ENCODE peak calls at places on chromosomes 3 and 15, in ten cellular contexts. M, R, U, S, E, C, A, D, X and V are unnamed samples.

GRCh38 chr3:139917226-139917785 is 17.7 kb upstream of the CLSTN2 start:
- DNase-seq in X (no peak), U (no peak), S (no peak), M (no peak), R (no peak), D (no peak), A (no peak), E (no peak), C (no peak), V (no peak)

GRCh38 chr3:116442331-116443021 is 2.8 kb downstream of the LSAMP start:
- DNase-seq in S (no peak), A (no peak), C (no peak), E (no peak), D (no peak), R (no peak), M (no peak), X (no peak), U (no peak), V (no peak)

GRCh38 chr15:78024141-78024567 is 53.4 kb downstream of the TBC1D2B start:
- DNase-seq in X (no peak), R (no peak), M (no peak), U (no peak), S (no peak), E (peak), D (no peak), A (no peak), C (peak), V (no peak)

GRCh38 chr3:38002291-38002876 is 11.8 kb downstream of the VILL start:
- DNase-seq in R (no peak), A (no peak), U (no peak), C (peak), E (no peak), M (no peak), D (peak), X (no peak), S (no peak), V (no peak)

GRCh38 chr3:15812183-15812582 is 14.4 kb upstream of the ANKRD28 start:
- DNase-seq in R (peak), X (peak), A (no peak), E (no peak), M (no peak), U (peak), D (no peak), S (no peak), C (no peak), V (no peak)

GRCh38 chr15:70245932-70246622 is 148.4 kb upstream of the TLE3 start:
- DNase-seq in A (no peak), C (no peak), E (no peak), U (peak), M (no peak), X (no peak), D (peak), S (no peak), R (peak), V (peak)

GRCh38 chr15:81000144-81000625 is 538 bp upstream of the TLNRD1 start:
- DNase-seq in S (no peak), R (no peak), C (no peak), E (no peak), U (peak), M (peak), D (no peak), X (no peak), A (no peak), V (no peak)

GRCh38 chr3:65507446-65507845 is 531.3 kb downstream of the MAGI1 start:
- DNase-seq in A (no peak), M (no peak), E (no peak), X (no peak), C (no peak), U (no peak), S (no peak), R (peak), D (no peak), V (no peak)

GRCh38 chr15:80026310-80026709 is 33.2 kb upstream of the ZFAND6 start:
- DNase-seq in A (no peak), M (no peak), S (no peak), U (no peak), D (no peak), C (no peak), E (no peak), X (no peak), R (no peak), V (no peak)

GRCh38 chr15:90934256-90934948 is 683 bp upstream of the UNC45A start:
- DNase-seq in R (peak), E (peak), X (peak), M (peak), U (peak), C (peak), S (peak), A (peak), D (peak), V (peak)

GRCh38 chr3:85170646-85171045 is 211.9 kb downstream of the CADM2 start:
- DNase-seq in S (no peak), M (no peak), X (no peak), A (no peak), U (no peak), R (no peak), E (no peak), D (no peak), C (no peak), V (no peak)

GRCh38 chr3:184259396-184259877 is 1.9 kb downstream of the CAMK2N2 start:
- DNase-seq in S (no peak), X (no peak), U (no peak), D (no peak), M (no peak), A (no peak), C (no peak), R (no peak), E (no peak), V (no peak)

GRCh38 chr3:4986611-4987373 is 7.6 kb downstream of the BHLHE40 start:
- DNase-seq in S (peak), X (peak), A (peak), D (peak), R (peak), U (peak), M (peak), E (peak), C (peak), V (peak)

GRCh38 chr3:66490214-66490613 is 10.6 kb downstream of the LRIG1 start:
- DNase-seq in D (peak), E (no peak), R (no peak), C (no peak), X (no peak), S (no peak), U (no peak), M (no peak), A (no peak), V (peak)

GRCh38 chr3:167602041-167602440 is 51.7 kb downstream of the WDR49 start:
- DNase-seq in R (no peak), C (no peak), M (no peak), S (no peak), U (no peak), A (no peak), D (no peak), E (no peak), X (peak), V (no peak)

GRCh38 chr15:85515212-85515611 is 134.8 kb downstream of the AKAP13 start:
- DNase-seq in A (no peak), M (no peak), R (no peak), U (no peak), S (no peak), E (no peak), X (no peak), D (no peak), C (no peak), V (no peak)

GRCh38 chr15:84979651-84980050 is 2.0 kb upstream of the PDE8A start:
- DNase-seq in U (no peak), E (no peak), C (peak), R (no peak), X (peak), A (no peak), D (peak), S (no peak), M (no peak), V (no peak)

GRCh38 chr3:99532246-99532645 is 106.1 kb upstream of the COL8A1 start:
- DNase-seq in U (peak), A (peak), R (peak), X (peak), C (peak), D (peak), E (peak), S (peak), M (no peak), V (peak)